ENCODE peak calls at places on chromosome 2, in seven cellular contexts. Q is astrocyte, O is foreskin fibroblast, H is fibroblast of mammary gland, N is transverse colon, L is brain microvascular endothelial cell, J is astrocyte of the spinal cord. K is an unnamed sample.

GRCh38 chr2:58553937-58554336 is 312.8 kb upstream of the FANCL start:
- DNase-seq in Q (no peak), O (no peak), H (peak; percentile 5), N (no peak), L (no peak), J (peak; percentile 8), K (peak; percentile 37)

GRCh38 chr2:32289165-32290054 is 11.7 kb downstream of the YIPF4 start:
- DNase-seq in Q (peak; percentile 73), O (peak; percentile 80), H (peak; percentile 77), N (no peak), L (no peak), J (peak; percentile 40), K (peak; percentile 89)

GRCh38 chr2:28340312-28341202 is 52.1 kb upstream of the FOSL2 start:
- DNase-seq in Q (no peak), O (no peak), H (no peak), N (no peak), L (no peak), J (no peak), K (no peak)

GRCh38 chr2:70083344-70084156 is 3.7 kb upstream of the PCBP1 start:
- DNase-seq in Q (peak; percentile 65), O (peak; percentile 37), H (peak; percentile 61), N (peak; percentile 62), L (no peak), J (peak; percentile 22), K (peak; percentile 96)

GRCh38 chr2:102005989-102006885 is 14.5 kb downstream of the IL1R2 start:
- DNase-seq in Q (peak; percentile 18), O (peak; percentile 74), H (peak; percentile 77), N (no peak), L (peak; percentile 50), J (peak; percentile 55), K (peak; percentile 55)

GRCh38 chr2:4269885-4270284 is 566.5 kb downstream of the DCDC2C start:
- DNase-seq in Q (no peak), O (no peak), H (no peak), N (no peak), L (no peak), J (no peak), K (no peak)

GRCh38 chr2:65638438-65638837 is 206.0 kb upstream of the SPRED2 start:
- DNase-seq in Q (no peak), O (no peak), H (peak; percentile 7), N (no peak), L (no peak), J (no peak), K (no peak)

GRCh38 chr2:17578466-17578928 is 38.0 kb downstream of the VSNL1 start:
- DNase-seq in Q (no peak), O (no peak), H (no peak), N (no peak), L (no peak), J (no peak), K (no peak)

GRCh38 chr2:97871096-97871780 is 124.5 kb downstream of the TMEM131 start:
- DNase-seq in Q (peak; percentile 93), O (peak; percentile 95), H (peak; percentile 88), N (no peak), L (peak; percentile 85), J (peak; percentile 86), K (peak; percentile 83)

GRCh38 chr2:237209885-237210284 is 124.2 kb downstream of the COPS8 start:
- DNase-seq in Q (no peak), O (peak; percentile 56), H (peak; percentile 59), N (no peak), L (no peak), J (no peak), K (no peak)

GRCh38 chr2:237209046-237209375 is 123.3 kb downstream of the COPS8 start:
- DNase-seq in Q (no peak), O (no peak), H (no peak), N (no peak), L (no peak), J (no peak), K (no peak)

GRCh38 chr2:237208373-237209045 is 122.8 kb downstream of the COPS8 start:
- DNase-seq in Q (peak; percentile 79), O (peak; percentile 92), H (peak; percentile 98), N (no peak), L (peak; percentile 81), J (peak; percentile 90), K (no peak)

GRCh38 chr2:237205551-237205950 is 119.9 kb downstream of the COPS8 start:
- DNase-seq in Q (no peak), O (no peak), H (no peak), N (no peak), L (no peak), J (no peak), K (no peak)

GRCh38 chr2:237207641-237208040 is 122.0 kb downstream of the COPS8 start:
- DNase-seq in Q (peak; percentile 48), O (peak; percentile 86), H (peak; percentile 96), N (peak; percentile 43), L (peak; percentile 70), J (no peak), K (peak; percentile 17)
- H3K4me3 ChIP-seq in Q (no peak overlapping the region), O (peak overlapping the region; percentile 28), H (no peak overlapping the region), N (no peak overlapping the region), L (no peak overlapping the region), J (no peak overlapping the region), K (no peak overlapping the region)

DNA sequence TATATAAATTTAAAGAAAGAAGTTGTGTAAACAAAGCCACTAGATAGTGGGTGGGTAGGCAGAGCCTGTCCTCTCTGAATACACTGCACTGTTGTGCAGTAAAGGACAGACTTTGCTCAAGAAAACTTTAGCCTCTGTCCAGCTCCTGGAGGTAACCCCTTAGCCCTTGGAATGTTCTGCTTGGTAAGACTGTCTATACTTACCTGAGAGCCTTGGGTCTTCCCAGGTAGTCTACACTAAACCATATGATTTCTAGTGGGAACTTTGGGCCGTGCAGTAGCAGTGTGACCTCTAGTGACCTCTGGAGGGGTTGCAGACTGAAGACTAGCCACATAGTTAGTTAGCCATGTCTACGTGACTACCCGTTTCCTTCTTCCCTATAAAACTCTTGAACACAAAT is 678.3 kb upstream of the NRXN1 start:
- DNase-seq in Q (no peak), O (no peak), H (no peak), N (peak; percentile 9), L (no peak), J (no peak), K (peak; percentile 0)
- TF ChIP-seq CTCF in Q (no peak), O (no peak), H (peak; percentile 2), N (no peak), L (peak; percentile 22), J (no peak), K (no peak)

GRCh38 chr2:96146151-96146880 is 1.1 kb upstream of the DUSP2 start:
- DNase-seq in Q (peak; percentile 71), O (no peak), H (no peak), N (peak; percentile 73), L (no peak), J (no peak), K (peak; percentile 22)

GRCh38 chr2:96146881-96147592 is 1.8 kb upstream of the DUSP2 start:
- DNase-seq in Q (peak; percentile 70), O (no peak), H (no peak), N (peak; percentile 6), L (peak; percentile 16), J (no peak), K (no peak)

GRCh38 chr2:96144481-96145027 is 686 bp downstream of the DUSP2 start:
- DNase-seq in Q (no peak), O (no peak), H (no peak), N (peak; percentile 52), L (peak; percentile 7), J (no peak), K (no peak)

GRCh38 chr2:96143848-96144480 is 1.3 kb downstream of the DUSP2 start:
- DNase-seq in Q (no peak), O (no peak), H (no peak), N (peak; percentile 36), L (no peak), J (no peak), K (peak; percentile 28)

DNA sequence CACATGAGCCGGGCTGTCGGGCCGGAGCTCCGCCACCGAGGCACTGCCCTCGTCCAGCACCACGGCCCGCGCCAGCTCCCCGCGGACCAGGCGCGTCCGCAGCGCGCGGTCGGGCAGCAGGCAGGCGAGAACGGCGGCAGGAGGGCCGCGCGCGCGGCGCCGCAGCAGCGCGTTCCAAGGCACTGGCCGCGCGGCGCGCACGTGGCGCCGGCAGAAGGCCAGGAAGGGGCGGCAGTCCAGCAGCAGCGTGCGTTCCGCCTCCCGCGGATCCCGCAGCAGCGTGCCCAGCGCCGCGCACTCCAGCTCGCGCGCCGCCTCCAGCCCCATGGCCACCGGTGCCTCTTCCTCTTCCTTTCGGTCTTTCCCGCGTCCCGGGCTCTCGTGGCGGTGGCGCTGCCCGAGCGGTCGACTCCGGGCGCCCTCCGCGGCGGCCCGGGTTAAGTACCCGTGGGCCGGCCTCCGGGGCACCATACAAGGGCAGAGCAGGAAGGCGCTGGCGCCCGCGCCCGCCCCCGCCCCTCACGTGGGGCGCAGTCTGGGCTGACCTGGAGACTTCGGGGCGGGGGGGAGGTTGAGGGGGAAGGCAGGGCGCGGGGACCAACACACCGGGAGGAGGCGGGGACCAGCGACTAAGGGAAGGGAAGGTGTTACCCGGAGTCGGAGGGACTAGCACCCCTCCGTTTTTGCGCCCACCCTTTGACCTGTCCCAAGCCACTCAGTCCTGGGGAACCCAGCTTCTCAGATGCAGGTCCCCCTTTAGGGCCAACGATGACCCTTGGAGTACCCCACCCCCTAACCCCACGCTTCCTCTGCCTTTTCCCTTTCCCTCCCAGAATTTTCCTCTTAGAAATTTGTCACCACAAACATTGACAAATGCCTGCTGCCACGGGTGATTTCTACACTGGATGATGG is at the start of gene DUSP2:
- DNase-seq in Q (peak; percentile 59), O (peak; percentile 83), H (peak; percentile 39), N (peak; percentile 87), L (peak; percentile 22), J (peak; percentile 49), K (peak; percentile 53)
- H3K4me3 ChIP-seq in Q (peak within 1 kb of the TSS; percentile 55), O (peak within 1 kb of the TSS; percentile 54), H (peak within 1 kb of the TSS; percentile 25), N (peak within 1 kb of the TSS; percentile 56), L (peak within 1 kb of the TSS; percentile 43), J (peak within 1 kb of the TSS; percentile 32), K (peak within 1 kb of the TSS; percentile 44)

DNA sequence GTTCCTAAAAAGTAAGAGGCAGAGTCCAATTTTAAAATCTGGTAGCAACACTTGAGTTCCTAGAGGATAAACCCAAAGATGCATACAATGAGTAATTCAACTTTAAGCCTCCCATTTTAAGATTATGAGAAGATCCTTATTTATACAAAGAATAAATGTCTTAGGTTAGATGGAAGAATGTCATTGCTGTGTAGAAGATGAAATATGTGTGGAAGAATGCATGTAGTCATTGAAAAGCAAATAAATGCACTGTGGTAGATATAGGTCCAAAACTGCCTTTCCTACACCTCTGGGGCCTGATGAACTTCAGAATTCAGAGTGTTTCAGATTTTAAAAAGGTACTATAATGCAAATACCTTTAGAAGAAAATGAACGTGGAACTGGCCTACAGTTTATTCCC is 58.7 kb upstream of the LRP1B start:
- DNase-seq in Q (no peak), O (no peak), H (no peak), N (no peak), L (no peak), J (no peak), K (peak; percentile 1)
- TF ChIP-seq CTCF in Q (no peak), O (no peak), H (no peak), N (no peak), L (no peak), J (no peak), K (no peak)

K was measured in epithelial cell of esophagus.